ENCODE peak calls at places on chromosome 15, in seven cellular contexts. B, E, H, D, U, G and W are unnamed samples.

GRCh38 chr15:37038716-37039106 is 61.6 kb downstream of the MEIS2 start:
- DNase-seq in D (no peak), H (no peak), U (no peak), G (no peak), E (no peak), B (no peak), W (no peak)

GRCh38 chr15:100715571-100716455 is 113.4 kb downstream of the ASB7 start:
- DNase-seq in B (no peak), H (no peak), E (no peak), G (peak), D (no peak), U (no peak), W (no peak)

GRCh38 chr15:66835558-66835878 is 133.5 kb downstream of the SMAD6 start:
- DNase-seq in D (peak), H (no peak), G (no peak), E (no peak), U (no peak), B (no peak), W (no peak)

GRCh38 chr15:92797168-92798052 is 102.7 kb upstream of the CHD2 start:
- DNase-seq in H (peak), D (peak), E (peak), G (peak), U (no peak), B (peak), W (peak)

GRCh38 chr15:97944724-97945123 is 15.8 kb upstream of the ARRDC4 start:
- DNase-seq in E (no peak), D (no peak), H (no peak), B (no peak), U (no peak), G (no peak), W (no peak)

GRCh38 chr15:63551400-63551799 is 45.8 kb upstream of the FBXL22 start:
- DNase-seq in B (no peak), G (no peak), U (no peak), H (peak), E (no peak), D (no peak), W (no peak)

GRCh38 chr15:48433226-48433886 is 102.1 kb downstream of the DUT start:
- DNase-seq in H (no peak), U (no peak), G (no peak), D (peak), E (no peak), B (no peak), W (no peak)

GRCh38 chr15:83626171-83626802 is 27.6 kb upstream of the ADAMTSL3 start:
- DNase-seq in G (no peak), H (no peak), B (no peak), E (no peak), U (no peak), D (no peak), W (no peak)

GRCh38 chr15:78449220-78449999 is 11.4 kb downstream of the IREB2 start:
- DNase-seq in H (no peak), U (no peak), D (no peak), E (no peak), G (peak), B (no peak), W (no peak)

GRCh38 chr15:66855039-66855438 is 153.0 kb downstream of the SMAD6 start:
- DNase-seq in H (no peak), D (no peak), B (no peak), G (no peak), U (no peak), E (no peak), W (no peak)

GRCh38 chr15:70197945-70198361 is 100.2 kb upstream of the TLE3 start:
- DNase-seq in H (no peak), U (no peak), B (no peak), D (no peak), G (peak), E (no peak), W (no peak)

GRCh38 chr15:48865387-48866079 is 12.4 kb upstream of the EID1 start:
- DNase-seq in B (no peak), G (no peak), U (no peak), H (no peak), D (no peak), E (no peak), W (no peak)

GRCh38 chr15:52428297-52428696 is 100.4 kb downstream of the MYO5A start:
- DNase-seq in D (no peak), H (no peak), U (no peak), B (no peak), G (no peak), E (no peak), W (no peak)

GRCh38 chr15:52423852-52424251 is 104.8 kb downstream of the MYO5A start:
- DNase-seq in H (no peak), U (no peak), E (no peak), B (no peak), D (no peak), G (no peak), W (no peak)

GRCh38 chr15:52424856-52425431 is 103.7 kb downstream of the MYO5A start:
- DNase-seq in G (no peak), H (no peak), B (no peak), E (no peak), D (no peak), U (no peak), W (no peak)

GRCh38 chr15:52422001-52422400 is 106.7 kb downstream of the MYO5A start:
- DNase-seq in G (no peak), U (no peak), B (no peak), E (no peak), D (no peak), H (no peak), W (no peak)

DNA sequence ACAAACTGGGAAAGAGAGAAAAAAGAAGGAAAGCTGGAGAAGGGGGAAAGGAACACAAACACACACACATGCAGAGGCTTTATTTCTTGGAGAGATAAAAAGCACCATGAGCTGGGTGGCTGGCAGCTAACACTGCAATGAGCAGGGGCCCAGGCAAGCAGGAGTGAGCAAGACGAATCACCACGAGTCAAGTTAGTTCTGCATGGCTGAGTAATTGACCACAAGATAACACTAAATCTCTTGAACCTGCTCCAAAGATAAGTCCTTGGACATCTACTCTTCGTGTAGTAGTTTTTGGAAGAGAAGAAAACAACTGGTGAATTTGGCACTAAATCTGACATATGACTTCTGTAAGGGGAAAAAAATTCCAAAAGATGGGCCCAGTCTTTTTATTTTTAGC is 100.9 kb downstream of the MYO5A start:
- DNase-seq in E (no peak), D (no peak), G (no peak), U (no peak), H (no peak), B (peak), W (no peak)
- H3K9ac ChIP-seq in E (no peak), D (no peak), G (no peak), U (no peak), H (no peak), B (no peak), W (no peak)

GRCh38 chr15:39783244-39783820 is 691 bp upstream of the FSIP1 start:
- DNase-seq in H (peak), G (no peak), E (no peak), D (no peak), U (no peak), B (no peak), W (no peak)
- TF ChIP-seq EZH2 in H (no peak), G (no peak), E (no peak), D (no peak), U (no peak), B (no peak), W (no peak)

GRCh38 chr15:65089206-65089824 is 12.8 kb downstream of the KBTBD13 start:
- DNase-seq in G (peak), E (no peak), U (no peak), H (no peak), D (no peak), B (no peak), W (no peak)
- TF ChIP-seq POLR2AphosphoS5 in G (no peak), E (no peak), U (no peak), H (no peak), D (no peak), B (no peak), W (no peak)

GRCh38 chr15:41961803-41962202 is 10.6 kb downstream of the EHD4 start:
- DNase-seq in H (peak), E (no peak), B (no peak), G (no peak), U (no peak), D (no peak), W (no peak)

GRCh38 chr15:41958002-41958420 is 14.3 kb downstream of the EHD4 start:
- DNase-seq in B (no peak), D (no peak), E (no peak), H (peak), G (no peak), U (no peak), W (no peak)

GRCh38 chr15:41965441-41966413 is 6.6 kb downstream of the EHD4 start:
- DNase-seq in U (no peak), D (no peak), B (no peak), G (no peak), E (no peak), H (no peak), W (no peak)

GRCh38 chr15:41957021-41957897 is 15.1 kb downstream of the EHD4 start:
- DNase-seq in E (no peak), G (no peak), U (no peak), H (peak), B (no peak), D (peak), W (no peak)

GRCh38 chr15:41961014-41961518 is 11.3 kb downstream of the EHD4 start:
- DNase-seq in U (no peak), E (no peak), B (no peak), H (peak), G (peak), D (no peak), W (no peak)
- H3K9ac ChIP-seq in U (no peak), E (no peak), B (no peak), H (peak), G (peak), D (no peak), W (no peak)